ENCODE peak calls at places on chromosomes 12 and 14, in four cellular contexts. Z is body of pancreas, Q is endodermal cell, I is tibial nerve. R is an unnamed sample. For H3K36me3, H3K4me1 and H3K9me3, the result is how much of the 10 kb centered on the place peaks cover.

GRCh38 chr14:49550284-49551184 is 35.6 kb downstream of the RPS29 start:
- DNase-seq in Z (no peak), I (no peak), Q (no peak), R (no peak)

GRCh38 chr12:98780261-98780660 is 135.2 kb downstream of the APAF1 start:
- DNase-seq in Z (no peak), Q (no peak), I (no peak), R (no peak)

GRCh38 chr14:37142835-37143499 is 29.4 kb downstream of the SLC25A21 start:
- DNase-seq in Q (no peak), Z (no peak), I (peak), R (no peak)

GRCh38 chr14:56119221-56119967 is 1.2 kb downstream of the PELI2 start:
- DNase-seq in Z (peak), I (peak), Q (peak), R (peak)

GRCh38 chr14:31419179-31420012 is 954 bp downstream of the HEATR5A start:
- DNase-seq in Z (no peak), I (no peak), Q (no peak), R (no peak)

GRCh38 chr12:76201758-76202157 is 117.3 kb upstream of the NAP1L1 start:
- DNase-seq in Z (no peak), I (no peak), Q (no peak), R (no peak)

GRCh38 chr12:111454311-111454710 is 48.6 kb downstream of the SH2B3 start:
- DNase-seq in Z (peak), I (no peak), Q (peak), R (no peak)

GRCh38 chr12:2451025-2451424 is 343.7 kb upstream of the FKBP4 start:
- DNase-seq in Q (no peak), I (no peak), Z (no peak), R (no peak)

GRCh38 chr14:69324341-69324931 is 64.5 kb downstream of the GALNT16 start:
- DNase-seq in I (no peak), Z (peak), Q (peak), R (no peak)

GRCh38 chr12:110741795-110742717 is 635 bp downstream of the PPP1CC start:
- DNase-seq in I (peak), Z (peak), Q (no peak), R (no peak)

GRCh38 chr14:72513994-72514659 is 379.8 kb downstream of the DPF3 start:
- DNase-seq in I (no peak), Z (no peak), Q (peak), R (no peak)

GRCh38 chr14:33800735-33801163 is 150.1 kb downstream of the EGLN3 start:
- DNase-seq in Z (no peak), I (no peak), Q (no peak), R (no peak)

GRCh38 chr12:10182662-10183061 is 3.8 kb downstream of the TMEM52B start:
- DNase-seq in Q (no peak), I (no peak), Z (no peak), R (no peak)

GRCh38 chr14:46245281-46245680 is 406.3 kb downstream of the RPL10L start:
- DNase-seq in Q (no peak), Z (no peak), I (no peak), R (no peak)

GRCh38 chr14:100340454-100340813 is 17.3 kb downstream of the SLC25A47 start:
- DNase-seq in I (no peak), Z (no peak), Q (no peak), R (no peak)

GRCh38 chr12:28998662-28999120 is 150.4 kb upstream of the FAR2 start:
- DNase-seq in Z (no peak), Q (peak), I (peak), R (no peak)

GRCh38 chr14:53306926-53307325 is 153.8 kb upstream of the DDHD1 start:
- DNase-seq in I (no peak), Z (no peak), Q (no peak), R (no peak)

GRCh38 chr12:122126342-122126635 is 47.7 kb downstream of the IL31 start:
- DNase-seq in Z (no peak), Q (no peak), I (no peak), R (no peak)

GRCh38 chr12:127928178-127928577 is 338.8 kb upstream of the TMEM132C start:
- DNase-seq in Z (no peak), I (no peak), Q (no peak), R (no peak)

GRCh38 chr12:123223241-123223668 is 9.7 kb downstream of the MPHOSPH9 start:
- DNase-seq in Q (no peak), I (no peak), Z (no peak), R (no peak)

GRCh38 chr12:26277511-26278246 is 82.3 kb downstream of the SSPN start:
- DNase-seq in Z (no peak), Q (no peak), I (no peak), R (no peak)

DNA sequence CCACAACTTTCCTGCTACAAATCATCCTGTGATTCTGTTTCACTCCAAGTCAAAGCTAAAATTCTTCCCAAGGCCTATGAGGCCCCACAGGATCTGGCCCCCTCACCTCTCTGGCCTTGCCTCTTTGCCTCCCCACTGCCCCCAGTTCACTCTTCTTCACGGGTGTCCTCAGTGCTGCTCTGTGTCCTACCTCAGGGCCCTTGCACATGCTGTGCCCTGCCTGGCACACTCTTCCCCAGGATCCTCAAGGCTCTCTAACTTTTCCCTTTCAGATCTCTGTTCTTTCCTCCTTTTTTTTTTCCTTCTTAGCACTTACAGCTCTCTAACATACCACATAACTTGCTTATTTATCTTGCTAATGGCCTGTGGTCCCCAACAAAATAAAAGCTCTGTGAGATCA is 29.2 kb downstream of the RASAL1 start:
- DNase-seq in Z (no peak), I (no peak), Q (no peak), R (no peak)
- H3K36me3 ChIP-seq in Z (under half), I (under half), Q (under half), R (under half)

GRCh38 chr14:104788533-104788818 is 7.1 kb downstream of the AKT1 start:
- DNase-seq in I (no peak), Q (no peak), Z (no peak), R (no peak)
- H3K4me1 ChIP-seq in I (under half), Q (under half), Z (half or more), R (half or more)

GRCh38 chr14:98169170-98169587 is 1102.8 kb downstream of the BCL11B start:
- DNase-seq in Q (no peak), Z (no peak), I (no peak), R (no peak)
- H3K9me3 ChIP-seq in Q (under half), Z (under half), I (under half), R (under half)

GRCh38 chr12:132940071-132940719 is 15.9 kb downstream of the ZNF605 start:
- DNase-seq in Q (peak), I (no peak), Z (no peak), R (no peak)
- H3K36me3 ChIP-seq in Q (under half), I (under half), Z (under half), R (half or more)

DNA sequence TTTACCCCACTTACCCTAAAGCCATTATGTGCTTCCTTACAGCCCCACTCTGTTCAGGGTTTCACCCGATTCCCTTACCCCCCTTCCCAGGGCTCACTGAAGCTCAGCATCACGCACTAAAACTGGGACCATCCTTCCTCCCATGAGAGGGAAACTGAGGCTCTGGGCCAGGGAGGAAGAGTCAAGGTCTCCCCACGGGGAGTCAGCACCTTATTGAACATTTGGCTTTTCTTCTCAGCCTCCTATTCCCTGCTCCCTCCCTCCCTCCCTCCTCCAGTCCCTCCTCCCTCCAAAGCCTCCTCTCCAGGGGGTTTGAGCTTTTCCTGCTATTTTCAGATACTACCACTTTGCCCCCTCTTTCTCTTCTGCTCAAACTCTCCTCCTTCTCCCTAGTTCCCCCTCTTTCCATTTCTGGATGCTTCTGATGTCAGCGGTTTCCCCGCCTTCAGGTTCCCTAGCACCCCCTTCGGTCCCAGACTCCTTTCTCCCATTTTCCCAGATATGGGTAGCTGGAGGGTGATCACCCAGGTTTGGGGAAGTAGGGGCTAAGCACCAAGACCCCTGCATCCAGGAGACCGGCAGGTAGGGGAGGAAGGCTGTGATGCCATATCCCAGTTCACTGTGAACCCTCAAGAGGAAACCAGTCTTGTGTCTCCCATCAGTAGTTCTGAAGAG is 977 bp downstream of the GPR162 start:
- DNase-seq in I (no peak), Z (no peak), Q (no peak), R (no peak)
- H3K4me1 ChIP-seq in I (under half), Z (under half), Q (under half), R (under half)

GRCh38 chr12:126144603-126145002 is 1079.4 kb downstream of the AACS start:
- DNase-seq in Q (no peak), I (no peak), Z (no peak), R (no peak)

DNA sequence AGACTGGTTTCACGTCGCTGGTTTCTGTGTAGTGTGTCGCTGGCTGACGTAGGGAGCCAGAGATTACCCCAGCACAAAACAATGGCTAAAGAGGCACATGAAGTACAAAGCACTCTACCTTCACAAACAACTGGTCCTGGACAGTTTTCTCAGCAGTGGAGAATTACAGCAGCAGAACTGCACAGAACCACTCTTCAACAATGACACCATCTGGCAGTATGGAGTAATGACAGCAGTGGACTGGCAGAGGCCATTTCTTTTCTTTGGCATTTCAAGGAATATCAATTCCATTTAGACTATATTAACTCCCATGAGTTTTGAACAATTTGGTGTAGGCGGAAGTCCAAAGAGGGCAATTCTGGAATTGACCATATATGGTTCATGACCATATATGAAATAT is 1074.1 kb downstream of the AACS start:
- DNase-seq in I (no peak), Z (no peak), Q (no peak), R (no peak)
- H3K9me3 ChIP-seq in I (under half), Z (under half), Q (half or more), R (half or more)

GRCh38 chr12:108815369-108815768 is 42.0 kb downstream of the SSH1 start:
- DNase-seq in Q (no peak), I (no peak), Z (no peak), R (no peak)

GRCh38 chr12:108815875-108816594 is 41.3 kb downstream of the SSH1 start:
- DNase-seq in Z (no peak), Q (no peak), I (no peak), R (no peak)

GRCh38 chr12:108814462-108815211 is 42.7 kb downstream of the SSH1 start:
- DNase-seq in Z (no peak), Q (no peak), I (no peak), R (no peak)

GRCh38 chr12:108817909-108818308 is 39.5 kb downstream of the SSH1 start:
- DNase-seq in I (no peak), Z (no peak), Q (no peak), R (no peak)

GRCh38 chr12:108816652-108817335 is 40.6 kb downstream of the SSH1 start:
- DNase-seq in Q (no peak), I (no peak), Z (no peak), R (peak)
- H3K36me3 ChIP-seq in Q (half or more), I (under half), Z (under half), R (half or more)

GRCh38 chr14:64763089-64763782 is 59.0 kb downstream of the PLEKHG3 start:
- DNase-seq in Z (no peak), I (no peak), Q (no peak), R (no peak)
- H3K4me1 ChIP-seq in Z (under half), I (under half), Q (under half), R (half or more)

R was measured in left ventricle myocardium inferior.